ENCODE peak calls at places on chromosomes 11 and 22, in eight cellular contexts. One of them, this sample, is unnamed.

GRCh38 chr11:11076276-11076675 is 218.4 kb upstream of the ZBED5 start:
- DNase-seq in GM06990: no peak
- DNase-seq in AG08395: no peak
- DNase-seq in SHP77: no peak
- DNase-seq in SW480: no peak
- DNase-seq in effector memory CD8-positive, alpha-beta T cell: no peak
- DNase-seq in activated T-helper 1 cell treated with Interleukin-2 at 50 U/mL for 16 hours: no peak
- DNase-seq in fibroblast of the aortic adventitia: no peak
- DNase-seq in this sample: peak; percentile 12

GRCh38 chr11:69293087-69293486 is 868 bp upstream of the MYEOV start:
- DNase-seq in activated T-helper 1 cell treated with Interleukin-2 at 50 U/mL for 16 hours: no peak
- DNase-seq in fibroblast of the aortic adventitia: no peak
- DNase-seq in AG08395: no peak
- DNase-seq in SHP77: no peak
- DNase-seq in SW480: no peak
- DNase-seq in GM06990: no peak
- DNase-seq in effector memory CD8-positive, alpha-beta T cell: no peak
- DNase-seq in this sample: no peak

GRCh38 chr11:78787696-78788095 is 213.0 kb upstream of the NARS2 start:
- DNase-seq in SW480: no peak
- DNase-seq in activated T-helper 1 cell treated with Interleukin-2 at 50 U/mL for 16 hours: no peak
- DNase-seq in effector memory CD8-positive, alpha-beta T cell: no peak
- DNase-seq in SHP77: no peak
- DNase-seq in GM06990: no peak
- DNase-seq in fibroblast of the aortic adventitia: no peak
- DNase-seq in AG08395: no peak
- DNase-seq in this sample: no peak

GRCh38 chr11:12232819-12233601 is 122.6 kb downstream of the MICAL2 start:
- DNase-seq in GM06990: no peak
- DNase-seq in SHP77: no peak
- DNase-seq in effector memory CD8-positive, alpha-beta T cell: no peak
- DNase-seq in fibroblast of the aortic adventitia: peak; percentile 94
- DNase-seq in activated T-helper 1 cell treated with Interleukin-2 at 50 U/mL for 16 hours: no peak
- DNase-seq in SW480: peak; percentile 87
- DNase-seq in AG08395: peak; percentile 83
- DNase-seq in this sample: peak; percentile 54

GRCh38 chr11:62449451-62449851 is 30.6 kb downstream of the SCGB1A1 start:
- DNase-seq in GM06990: no peak
- DNase-seq in SW480: peak; percentile 25
- DNase-seq in SHP77: peak; percentile 16
- DNase-seq in fibroblast of the aortic adventitia: no peak
- DNase-seq in effector memory CD8-positive, alpha-beta T cell: no peak
- DNase-seq in activated T-helper 1 cell treated with Interleukin-2 at 50 U/mL for 16 hours: no peak
- DNase-seq in AG08395: no peak
- DNase-seq in this sample: no peak

GRCh38 chr22:24424001-24424900 is 3.1 kb upstream of the ADORA2A start:
- DNase-seq in AG08395: no peak
- DNase-seq in activated T-helper 1 cell treated with Interleukin-2 at 50 U/mL for 16 hours: no peak
- DNase-seq in GM06990: peak; percentile 60
- DNase-seq in SW480: no peak
- DNase-seq in effector memory CD8-positive, alpha-beta T cell: no peak
- DNase-seq in fibroblast of the aortic adventitia: no peak
- DNase-seq in SHP77: no peak
- DNase-seq in this sample: no peak

GRCh38 chr22:38317995-38318715 is 922 bp upstream of the CSNK1E start:
- DNase-seq in SHP77: peak; percentile 77
- DNase-seq in GM06990: no peak
- DNase-seq in activated T-helper 1 cell treated with Interleukin-2 at 50 U/mL for 16 hours: no peak
- DNase-seq in AG08395: peak; percentile 95
- DNase-seq in effector memory CD8-positive, alpha-beta T cell: no peak
- DNase-seq in fibroblast of the aortic adventitia: peak; percentile 89
- DNase-seq in SW480: peak; percentile 94
- DNase-seq in this sample: peak; percentile 97

GRCh38 chr11:129590753-129591475 is 215.3 kb downstream of the BARX2 start:
- DNase-seq in activated T-helper 1 cell treated with Interleukin-2 at 50 U/mL for 16 hours: no peak
- DNase-seq in GM06990: no peak
- DNase-seq in AG08395: no peak
- DNase-seq in SW480: no peak
- DNase-seq in fibroblast of the aortic adventitia: no peak
- DNase-seq in effector memory CD8-positive, alpha-beta T cell: no peak
- DNase-seq in SHP77: no peak
- DNase-seq in this sample: no peak

GRCh38 chr11:74299000-74299399 is 12.4 kb downstream of the P4HA3 start:
- DNase-seq in activated T-helper 1 cell treated with Interleukin-2 at 50 U/mL for 16 hours: no peak
- DNase-seq in AG08395: no peak
- DNase-seq in effector memory CD8-positive, alpha-beta T cell: no peak
- DNase-seq in GM06990: no peak
- DNase-seq in SW480: no peak
- DNase-seq in SHP77: no peak
- DNase-seq in fibroblast of the aortic adventitia: peak; percentile 51
- DNase-seq in this sample: no peak

GRCh38 chr11:61599968-61600710 is 19.3 kb upstream of the SYT7 start:
- DNase-seq in fibroblast of the aortic adventitia: no peak
- DNase-seq in activated T-helper 1 cell treated with Interleukin-2 at 50 U/mL for 16 hours: no peak
- DNase-seq in GM06990: no peak
- DNase-seq in AG08395: no peak
- DNase-seq in SW480: no peak
- DNase-seq in effector memory CD8-positive, alpha-beta T cell: no peak
- DNase-seq in SHP77: no peak
- DNase-seq in this sample: no peak

GRCh38 chr11:125690006-125690405 is 9.4 kb upstream of the ACRV1 start:
- DNase-seq in GM06990: no peak
- DNase-seq in SW480: no peak
- DNase-seq in activated T-helper 1 cell treated with Interleukin-2 at 50 U/mL for 16 hours: no peak
- DNase-seq in effector memory CD8-positive, alpha-beta T cell: no peak
- DNase-seq in SHP77: no peak
- DNase-seq in AG08395: no peak
- DNase-seq in fibroblast of the aortic adventitia: no peak
- DNase-seq in this sample: no peak

GRCh38 chr22:29738118-29738815 is 18.5 kb downstream of the CABP7 start:
- DNase-seq in fibroblast of the aortic adventitia: no peak
- DNase-seq in SW480: no peak
- DNase-seq in SHP77: no peak
- DNase-seq in activated T-helper 1 cell treated with Interleukin-2 at 50 U/mL for 16 hours: no peak
- DNase-seq in effector memory CD8-positive, alpha-beta T cell: no peak
- DNase-seq in AG08395: no peak
- DNase-seq in GM06990: no peak
- DNase-seq in this sample: no peak

GRCh38 chr11:128568166-128568778 is 19.1 kb downstream of the ETS1 start:
- DNase-seq in SHP77: no peak
- DNase-seq in fibroblast of the aortic adventitia: no peak
- DNase-seq in SW480: no peak
- DNase-seq in effector memory CD8-positive, alpha-beta T cell: no peak
- DNase-seq in AG08395: no peak
- DNase-seq in GM06990: no peak
- DNase-seq in activated T-helper 1 cell treated with Interleukin-2 at 50 U/mL for 16 hours: no peak
- DNase-seq in this sample: no peak

GRCh38 chr22:46861968-46862367 is 99.5 kb downstream of the TBC1D22A start:
- DNase-seq in GM06990: no peak
- DNase-seq in AG08395: no peak
- DNase-seq in activated T-helper 1 cell treated with Interleukin-2 at 50 U/mL for 16 hours: no peak
- DNase-seq in fibroblast of the aortic adventitia: no peak
- DNase-seq in SW480: no peak
- DNase-seq in effector memory CD8-positive, alpha-beta T cell: no peak
- DNase-seq in SHP77: no peak
- DNase-seq in this sample: no peak

GRCh38 chr11:86926975-86927374 is 28.2 kb downstream of the FZD4 start:
- DNase-seq in fibroblast of the aortic adventitia: no peak
- DNase-seq in effector memory CD8-positive, alpha-beta T cell: no peak
- DNase-seq in GM06990: no peak
- DNase-seq in SHP77: no peak
- DNase-seq in AG08395: no peak
- DNase-seq in SW480: no peak
- DNase-seq in activated T-helper 1 cell treated with Interleukin-2 at 50 U/mL for 16 hours: no peak
- DNase-seq in this sample: no peak

GRCh38 chr22:31626427-31627150 is 35.4 kb downstream of the PISD start:
- DNase-seq in effector memory CD8-positive, alpha-beta T cell: no peak
- DNase-seq in fibroblast of the aortic adventitia: peak; percentile 71
- DNase-seq in GM06990: no peak
- DNase-seq in SW480: no peak
- DNase-seq in activated T-helper 1 cell treated with Interleukin-2 at 50 U/mL for 16 hours: no peak
- DNase-seq in AG08395: peak; percentile 30
- DNase-seq in SHP77: no peak
- DNase-seq in this sample: no peak

GRCh38 chr11:90171359-90171758 is 36.9 kb downstream of the NAALAD2 start:
- DNase-seq in SHP77: no peak
- DNase-seq in effector memory CD8-positive, alpha-beta T cell: no peak
- DNase-seq in activated T-helper 1 cell treated with Interleukin-2 at 50 U/mL for 16 hours: no peak
- DNase-seq in AG08395: no peak
- DNase-seq in SW480: peak; percentile 1
- DNase-seq in fibroblast of the aortic adventitia: no peak
- DNase-seq in GM06990: no peak
- DNase-seq in this sample: no peak

GRCh38 chr11:63572026-63572688 is 9.0 kb upstream of the PLAAT2 start:
- DNase-seq in AG08395: no peak
- DNase-seq in fibroblast of the aortic adventitia: no peak
- DNase-seq in activated T-helper 1 cell treated with Interleukin-2 at 50 U/mL for 16 hours: no peak
- DNase-seq in effector memory CD8-positive, alpha-beta T cell: no peak
- DNase-seq in SW480: no peak
- DNase-seq in SHP77: no peak
- DNase-seq in GM06990: no peak
- DNase-seq in this sample: no peak

GRCh38 chr22:45124176-45124857 is 39.4 kb upstream of the NUP50 start:
- DNase-seq in GM06990: no peak
- DNase-seq in SW480: no peak
- DNase-seq in SHP77: no peak
- DNase-seq in fibroblast of the aortic adventitia: peak; percentile 7
- DNase-seq in AG08395: no peak
- DNase-seq in activated T-helper 1 cell treated with Interleukin-2 at 50 U/mL for 16 hours: no peak
- DNase-seq in effector memory CD8-positive, alpha-beta T cell: no peak
- DNase-seq in this sample: no peak

GRCh38 chr11:96869207-96869606 is 479.4 kb downstream of the JRKL start:
- DNase-seq in GM06990: no peak
- DNase-seq in AG08395: no peak
- DNase-seq in fibroblast of the aortic adventitia: peak; percentile 80
- DNase-seq in activated T-helper 1 cell treated with Interleukin-2 at 50 U/mL for 16 hours: no peak
- DNase-seq in SHP77: no peak
- DNase-seq in effector memory CD8-positive, alpha-beta T cell: no peak
- DNase-seq in SW480: no peak
- DNase-seq in this sample: no peak

GRCh38 chr22:39207141-39208012 is 37.4 kb downstream of the PDGFB start:
- DNase-seq in GM06990: no peak
- DNase-seq in SHP77: peak; percentile 65
- DNase-seq in effector memory CD8-positive, alpha-beta T cell: peak; percentile 10
- DNase-seq in fibroblast of the aortic adventitia: no peak
- DNase-seq in AG08395: peak; percentile 24
- DNase-seq in activated T-helper 1 cell treated with Interleukin-2 at 50 U/mL for 16 hours: no peak
- DNase-seq in SW480: peak; percentile 88
- DNase-seq in this sample: no peak

GRCh38 chr22:26927841-26928240 is 270.5 kb downstream of the MIAT start:
- DNase-seq in SW480: no peak
- DNase-seq in activated T-helper 1 cell treated with Interleukin-2 at 50 U/mL for 16 hours: no peak
- DNase-seq in SHP77: no peak
- DNase-seq in fibroblast of the aortic adventitia: no peak
- DNase-seq in AG08395: no peak
- DNase-seq in effector memory CD8-positive, alpha-beta T cell: no peak
- DNase-seq in GM06990: no peak
- DNase-seq in this sample: no peak

GRCh38 chr22:33747576-33748180 is 172.6 kb downstream of the LARGE1 start:
- DNase-seq in effector memory CD8-positive, alpha-beta T cell: no peak
- DNase-seq in AG08395: no peak
- DNase-seq in SW480: no peak
- DNase-seq in activated T-helper 1 cell treated with Interleukin-2 at 50 U/mL for 16 hours: no peak
- DNase-seq in GM06990: no peak
- DNase-seq in SHP77: peak; percentile 55
- DNase-seq in fibroblast of the aortic adventitia: no peak
- DNase-seq in this sample: no peak

GRCh38 chr22:37865510-37865909 is 16.3 kb downstream of the EIF3L start:
- DNase-seq in effector memory CD8-positive, alpha-beta T cell: no peak
- DNase-seq in fibroblast of the aortic adventitia: no peak
- DNase-seq in GM06990: no peak
- DNase-seq in SHP77: no peak
- DNase-seq in AG08395: no peak
- DNase-seq in SW480: no peak
- DNase-seq in activated T-helper 1 cell treated with Interleukin-2 at 50 U/mL for 16 hours: no peak
- DNase-seq in this sample: no peak

GRCh38 chr22:40665312-40665711 is 14.0 kb upstream of the MCHR1 start:
- DNase-seq in effector memory CD8-positive, alpha-beta T cell: no peak
- DNase-seq in AG08395: peak; percentile 62
- DNase-seq in activated T-helper 1 cell treated with Interleukin-2 at 50 U/mL for 16 hours: no peak
- DNase-seq in SHP77: no peak
- DNase-seq in SW480: no peak
- DNase-seq in fibroblast of the aortic adventitia: peak; percentile 94
- DNase-seq in GM06990: no peak
- DNase-seq in this sample: peak; percentile 75

GRCh38 chr11:76102772-76103171 is 103.5 kb downstream of the WNT11 start:
- DNase-seq in SHP77: no peak
- DNase-seq in fibroblast of the aortic adventitia: peak; percentile 64
- DNase-seq in effector memory CD8-positive, alpha-beta T cell: no peak
- DNase-seq in SW480: no peak
- DNase-seq in GM06990: no peak
- DNase-seq in AG08395: no peak
- DNase-seq in activated T-helper 1 cell treated with Interleukin-2 at 50 U/mL for 16 hours: no peak
- DNase-seq in this sample: peak; percentile 11

GRCh38 chr11:76208438-76208828 is 2.1 kb upstream of the WNT11 start:
- DNase-seq in GM06990: no peak
- DNase-seq in activated T-helper 1 cell treated with Interleukin-2 at 50 U/mL for 16 hours: no peak
- DNase-seq in fibroblast of the aortic adventitia: no peak
- DNase-seq in AG08395: no peak
- DNase-seq in SHP77: no peak
- DNase-seq in effector memory CD8-positive, alpha-beta T cell: no peak
- DNase-seq in SW480: no peak
- DNase-seq in this sample: no peak

GRCh38 chr11:62539238-62539925 is 7.2 kb downstream of the AHNAK start:
- DNase-seq in AG08395: peak; percentile 89
- DNase-seq in activated T-helper 1 cell treated with Interleukin-2 at 50 U/mL for 16 hours: no peak
- DNase-seq in fibroblast of the aortic adventitia: peak; percentile 94
- DNase-seq in SW480: peak; percentile 79
- DNase-seq in effector memory CD8-positive, alpha-beta T cell: peak; percentile 29
- DNase-seq in SHP77: peak; percentile 13
- DNase-seq in GM06990: no peak
- DNase-seq in this sample: peak; percentile 77

GRCh38 chr11:69711824-69712801 is 8.3 kb upstream of the FGF19 start:
- DNase-seq in SW480: no peak
- DNase-seq in GM06990: no peak
- DNase-seq in activated T-helper 1 cell treated with Interleukin-2 at 50 U/mL for 16 hours: no peak
- DNase-seq in AG08395: no peak
- DNase-seq in fibroblast of the aortic adventitia: no peak
- DNase-seq in SHP77: no peak
- DNase-seq in effector memory CD8-positive, alpha-beta T cell: no peak
- DNase-seq in this sample: no peak

GRCh38 chr11:19460718-19461405 is 220.1 kb upstream of the E2F8 start:
- DNase-seq in fibroblast of the aortic adventitia: peak; percentile 79
- DNase-seq in GM06990: no peak
- DNase-seq in SW480: no peak
- DNase-seq in AG08395: peak; percentile 41
- DNase-seq in activated T-helper 1 cell treated with Interleukin-2 at 50 U/mL for 16 hours: no peak
- DNase-seq in effector memory CD8-positive, alpha-beta T cell: no peak
- DNase-seq in SHP77: no peak
- DNase-seq in this sample: no peak

GRCh38 chr22:26536056-26536761 is 23.9 kb upstream of the TFIP11 start:
- DNase-seq in SW480: no peak
- DNase-seq in activated T-helper 1 cell treated with Interleukin-2 at 50 U/mL for 16 hours: no peak
- DNase-seq in GM06990: peak; percentile 18
- DNase-seq in SHP77: no peak
- DNase-seq in fibroblast of the aortic adventitia: no peak
- DNase-seq in effector memory CD8-positive, alpha-beta T cell: no peak
- DNase-seq in AG08395: no peak
- DNase-seq in this sample: no peak

GRCh38 chr11:122748968-122749687 is 89.2 kb upstream of the CRTAM start:
- DNase-seq in GM06990: peak; percentile 45
- DNase-seq in fibroblast of the aortic adventitia: peak; percentile 86
- DNase-seq in SW480: no peak
- DNase-seq in SHP77: no peak
- DNase-seq in effector memory CD8-positive, alpha-beta T cell: peak; percentile 40
- DNase-seq in activated T-helper 1 cell treated with Interleukin-2 at 50 U/mL for 16 hours: peak; percentile 18
- DNase-seq in AG08395: peak; percentile 92
- DNase-seq in this sample: peak; percentile 96

GRCh38 chr11:66071326-66071870 is 1.3 kb downstream of the PACS1 start:
- DNase-seq in AG08395: no peak
- DNase-seq in SW480: no peak
- DNase-seq in effector memory CD8-positive, alpha-beta T cell: no peak
- DNase-seq in GM06990: no peak
- DNase-seq in SHP77: no peak
- DNase-seq in activated T-helper 1 cell treated with Interleukin-2 at 50 U/mL for 16 hours: no peak
- DNase-seq in fibroblast of the aortic adventitia: no peak
- DNase-seq in this sample: no peak

GRCh38 chr11:122422707-122423106 is 232.8 kb upstream of the UBASH3B start:
- DNase-seq in AG08395: no peak
- DNase-seq in SHP77: no peak
- DNase-seq in GM06990: no peak
- DNase-seq in activated T-helper 1 cell treated with Interleukin-2 at 50 U/mL for 16 hours: no peak
- DNase-seq in effector memory CD8-positive, alpha-beta T cell: no peak
- DNase-seq in fibroblast of the aortic adventitia: peak; percentile 22
- DNase-seq in SW480: no peak
- DNase-seq in this sample: no peak